ENCODE peak calls at places on chromosomes 5 and 9, in six cellular contexts. T, I, M, C, D and W are unnamed samples.

GRCh38 chr9:101027733-101028345 is 688 bp upstream of the PLPPR1 start:
- DNase-seq in T (no peak), I (no peak), M (no peak), C (no peak), D (no peak), W (peak)

GRCh38 chr9:79912641-79913040 is 340.9 kb downstream of the TLE4 start:
- DNase-seq in T (no peak), I (no peak), M (no peak), C (no peak), D (no peak), W (no peak)

GRCh38 chr5:135033026-135033861 is 784 bp downstream of the PITX1 start:
- DNase-seq in T (peak), I (peak), M (peak), C (peak), D (no peak), W (peak)

GRCh38 chr5:150789431-150789830 is 10.9 kb downstream of the SMIM3 start:
- DNase-seq in T (no peak), I (no peak), M (no peak), C (no peak), D (no peak), W (no peak)

GRCh38 chr9:108439967-108440366 is 415.8 kb downstream of the ACTL7B start:
- DNase-seq in T (no peak), I (peak), M (no peak), C (no peak), D (no peak), W (no peak)

GRCh38 chr9:83572524-83572923 is 34.3 kb upstream of the FRMD3 start:
- DNase-seq in T (no peak), I (peak), M (no peak), C (no peak), D (no peak), W (no peak)

GRCh38 chr5:174693697-174694400 is 30.5 kb upstream of the MSX2 start:
- DNase-seq in T (no peak), I (peak), M (no peak), C (peak), D (no peak), W (peak)

GRCh38 chr9:18126776-18127175 is 347.2 kb upstream of the ADAMTSL1 start:
- DNase-seq in T (no peak), I (no peak), M (no peak), C (no peak), D (no peak), W (no peak)

GRCh38 chr5:129672006-129672405 is 75.9 kb upstream of the MINAR2 start:
- DNase-seq in T (no peak), I (no peak), M (no peak), C (no peak), D (no peak), W (no peak)

GRCh38 chr5:178551059-178551458 is 39.1 kb downstream of the COL23A1 start:
- DNase-seq in T (no peak), I (no peak), M (no peak), C (peak), D (no peak), W (peak)

GRCh38 chr5:82330921-82331320 is 52.8 kb upstream of the RPS23 start:
- DNase-seq in T (no peak), I (no peak), M (no peak), C (no peak), D (no peak), W (no peak)

GRCh38 chr5:156411131-156411727 is 84.3 kb downstream of the SGCD start:
- DNase-seq in T (no peak), I (peak), M (no peak), C (no peak), D (no peak), W (no peak)

GRCh38 chr5:62596691-62597090 is 18.1 kb downstream of the LRRC70 start:
- DNase-seq in T (no peak), I (no peak), M (no peak), C (no peak), D (no peak), W (no peak)

GRCh38 chr5:87912419-87912818 is 356.2 kb downstream of the TMEM161B start:
- DNase-seq in T (no peak), I (no peak), M (no peak), C (no peak), D (no peak), W (no peak)

GRCh38 chr9:33165263-33166151 is 1.6 kb downstream of the B4GALT1 start:
- DNase-seq in T (no peak), I (peak), M (no peak), C (peak), D (no peak), W (peak)

GRCh38 chr9:70043689-70044449 is at the start of gene MAMDC2:
- DNase-seq in T (no peak), I (peak), M (peak), C (peak), D (no peak), W (peak)